ENCODE peak calls at places on chromosomes 2 and 18, in seven cellular contexts. One of them, this sample, is unnamed.

GRCh38 chr2:213932-214693 is 49.7 kb downstream of the SH3YL1 start:
- DNase-seq in body of pancreas: peak; percentile 39
- DNase-seq in AG09309: no peak
- DNase-seq in fibroblast of the aortic adventitia: no peak
- DNase-seq in PC-9: no peak
- DNase-seq in chondrocyte: no peak
- DNase-seq in cardiac fibroblast: no peak
- DNase-seq in this sample: no peak

GRCh38 chr18:79868811-79869541 is 71.2 kb downstream of the KCNG2 start:
- DNase-seq in chondrocyte: no peak
- DNase-seq in cardiac fibroblast: no peak
- DNase-seq in body of pancreas: no peak
- DNase-seq in fibroblast of the aortic adventitia: no peak
- DNase-seq in PC-9: no peak
- DNase-seq in AG09309: no peak
- DNase-seq in this sample: no peak

GRCh38 chr18:6414723-6415362 is at the start of gene L3MBTL4:
- DNase-seq in chondrocyte: no peak
- DNase-seq in PC-9: no peak
- DNase-seq in fibroblast of the aortic adventitia: no peak
- DNase-seq in cardiac fibroblast: no peak
- DNase-seq in body of pancreas: peak; percentile 70
- DNase-seq in AG09309: no peak
- DNase-seq in this sample: no peak

GRCh38 chr2:141534671-141535359 is 596.0 kb downstream of the LRP1B start:
- DNase-seq in body of pancreas: no peak
- DNase-seq in fibroblast of the aortic adventitia: no peak
- DNase-seq in chondrocyte: no peak
- DNase-seq in PC-9: no peak
- DNase-seq in AG09309: no peak
- DNase-seq in cardiac fibroblast: no peak
- DNase-seq in this sample: no peak

GRCh38 chr2:149679286-149679685 is 91.7 kb upstream of the MMADHC start:
- DNase-seq in chondrocyte: no peak
- DNase-seq in fibroblast of the aortic adventitia: peak; percentile 68
- DNase-seq in PC-9: no peak
- DNase-seq in body of pancreas: no peak
- DNase-seq in AG09309: peak; percentile 48
- DNase-seq in cardiac fibroblast: peak; percentile 60
- DNase-seq in this sample: no peak

GRCh38 chr2:223020971-223021675 is 30.9 kb upstream of the KCNE4 start:
- DNase-seq in cardiac fibroblast: no peak
- DNase-seq in PC-9: no peak
- DNase-seq in body of pancreas: no peak
- DNase-seq in chondrocyte: no peak
- DNase-seq in AG09309: no peak
- DNase-seq in fibroblast of the aortic adventitia: no peak
- DNase-seq in this sample: no peak

GRCh38 chr2:30231726-30232026 is 342 bp downstream of the LBH start:
- DNase-seq in AG09309: no peak
- DNase-seq in PC-9: no peak
- DNase-seq in chondrocyte: no peak
- DNase-seq in body of pancreas: no peak
- DNase-seq in fibroblast of the aortic adventitia: no peak
- DNase-seq in cardiac fibroblast: no peak
- DNase-seq in this sample: no peak

GRCh38 chr2:44315945-44316344 is 40.7 kb downstream of the SLC3A1 start:
- DNase-seq in chondrocyte: no peak
- DNase-seq in fibroblast of the aortic adventitia: no peak
- DNase-seq in body of pancreas: no peak
- DNase-seq in AG09309: no peak
- DNase-seq in cardiac fibroblast: no peak
- DNase-seq in PC-9: no peak
- DNase-seq in this sample: no peak

GRCh38 chr2:85953476-85953875 is 64.7 kb upstream of the ST3GAL5 start:
- DNase-seq in AG09309: no peak
- DNase-seq in PC-9: no peak
- DNase-seq in fibroblast of the aortic adventitia: no peak
- DNase-seq in chondrocyte: no peak
- DNase-seq in cardiac fibroblast: no peak
- DNase-seq in body of pancreas: no peak
- DNase-seq in this sample: no peak

GRCh38 chr2:96143231-96143847 is 1.9 kb downstream of the DUSP2 start:
- DNase-seq in fibroblast of the aortic adventitia: no peak
- DNase-seq in body of pancreas: no peak
- DNase-seq in chondrocyte: peak; percentile 90
- DNase-seq in AG09309: no peak
- DNase-seq in cardiac fibroblast: no peak
- DNase-seq in PC-9: no peak
- DNase-seq in this sample: no peak

GRCh38 chr2:40150206-40150765 is 301.6 kb downstream of the SLC8A1 start:
- DNase-seq in fibroblast of the aortic adventitia: no peak
- DNase-seq in cardiac fibroblast: no peak
- DNase-seq in PC-9: no peak
- DNase-seq in chondrocyte: no peak
- DNase-seq in AG09309: no peak
- DNase-seq in body of pancreas: no peak
- DNase-seq in this sample: no peak

GRCh38 chr18:21820035-21820810 is 79.6 kb downstream of the MIB1 start:
- DNase-seq in fibroblast of the aortic adventitia: peak; percentile 52
- DNase-seq in body of pancreas: no peak
- DNase-seq in AG09309: peak; percentile 3
- DNase-seq in cardiac fibroblast: peak; percentile 43
- DNase-seq in chondrocyte: no peak
- DNase-seq in PC-9: no peak
- DNase-seq in this sample: no peak

GRCh38 chr18:10252952-10253680 is 201.3 kb upstream of the APCDD1 start:
- DNase-seq in AG09309: no peak
- DNase-seq in body of pancreas: peak; percentile 41
- DNase-seq in chondrocyte: no peak
- DNase-seq in cardiac fibroblast: no peak
- DNase-seq in PC-9: no peak
- DNase-seq in fibroblast of the aortic adventitia: no peak
- DNase-seq in this sample: peak; percentile 28

GRCh38 chr2:29062371-29062770 is 12.0 kb downstream of the PCARE start:
- DNase-seq in AG09309: no peak
- DNase-seq in body of pancreas: no peak
- DNase-seq in fibroblast of the aortic adventitia: no peak
- DNase-seq in cardiac fibroblast: no peak
- DNase-seq in PC-9: no peak
- DNase-seq in chondrocyte: no peak
- DNase-seq in this sample: no peak

GRCh38 chr2:101348851-101349250 is 38.5 kb downstream of the CREG2 start:
- DNase-seq in PC-9: no peak
- DNase-seq in fibroblast of the aortic adventitia: no peak
- DNase-seq in chondrocyte: no peak
- DNase-seq in body of pancreas: no peak
- DNase-seq in AG09309: no peak
- DNase-seq in cardiac fibroblast: no peak
- DNase-seq in this sample: no peak

GRCh38 chr2:165803123-165803760 is 9.2 kb upstream of the GALNT3 start:
- DNase-seq in cardiac fibroblast: peak; percentile 34
- DNase-seq in AG09309: no peak
- DNase-seq in body of pancreas: no peak
- DNase-seq in PC-9: no peak
- DNase-seq in chondrocyte: no peak
- DNase-seq in fibroblast of the aortic adventitia: peak; percentile 34
- DNase-seq in this sample: peak; percentile 78

GRCh38 chr2:165891943-165892342 is 61.6 kb downstream of the TTC21B start:
- DNase-seq in body of pancreas: no peak
- DNase-seq in chondrocyte: no peak
- DNase-seq in fibroblast of the aortic adventitia: no peak
- DNase-seq in PC-9: no peak
- DNase-seq in AG09309: no peak
- DNase-seq in cardiac fibroblast: no peak
- DNase-seq in this sample: no peak

GRCh38 chr2:60070851-60071250 is 482.6 kb downstream of the BCL11A start:
- DNase-seq in AG09309: no peak
- DNase-seq in chondrocyte: no peak
- DNase-seq in cardiac fibroblast: no peak
- DNase-seq in PC-9: no peak
- DNase-seq in fibroblast of the aortic adventitia: no peak
- DNase-seq in body of pancreas: no peak
- DNase-seq in this sample: no peak

GRCh38 chr2:134682726-134683125 is 36.1 kb downstream of the TMEM163 start:
- DNase-seq in fibroblast of the aortic adventitia: peak; percentile 39
- DNase-seq in body of pancreas: no peak
- DNase-seq in cardiac fibroblast: peak; percentile 27
- DNase-seq in PC-9: no peak
- DNase-seq in AG09309: no peak
- DNase-seq in chondrocyte: no peak
- DNase-seq in this sample: no peak

GRCh38 chr2:188931361-188931760 is 42.8 kb upstream of the COL3A1 start:
- DNase-seq in AG09309: peak; percentile 18
- DNase-seq in PC-9: no peak
- DNase-seq in cardiac fibroblast: peak; percentile 75
- DNase-seq in body of pancreas: no peak
- DNase-seq in fibroblast of the aortic adventitia: peak; percentile 45
- DNase-seq in chondrocyte: no peak
- DNase-seq in this sample: no peak

GRCh38 chr2:189545424-189545823 is 35.2 kb downstream of the SLC40A1 start:
- DNase-seq in cardiac fibroblast: no peak
- DNase-seq in PC-9: no peak
- DNase-seq in body of pancreas: no peak
- DNase-seq in chondrocyte: no peak
- DNase-seq in fibroblast of the aortic adventitia: peak; percentile 66
- DNase-seq in AG09309: no peak
- DNase-seq in this sample: no peak

GRCh38 chr2:128372621-128373341 is 54.1 kb upstream of the HS6ST1 start:
- DNase-seq in fibroblast of the aortic adventitia: no peak
- DNase-seq in PC-9: no peak
- DNase-seq in cardiac fibroblast: no peak
- DNase-seq in body of pancreas: no peak
- DNase-seq in AG09309: no peak
- DNase-seq in chondrocyte: peak; percentile 91
- DNase-seq in this sample: no peak

GRCh38 chr2:143513081-143513480 is 383.9 kb downstream of the ARHGAP15 start:
- DNase-seq in cardiac fibroblast: peak; percentile 74
- DNase-seq in body of pancreas: no peak
- DNase-seq in fibroblast of the aortic adventitia: peak; percentile 74
- DNase-seq in chondrocyte: no peak
- DNase-seq in AG09309: peak; percentile 47
- DNase-seq in PC-9: no peak
- DNase-seq in this sample: no peak

GRCh38 chr18:74567805-74568204 is 29.9 kb upstream of the ZNF407 start:
- DNase-seq in cardiac fibroblast: no peak
- DNase-seq in chondrocyte: no peak
- DNase-seq in AG09309: no peak
- DNase-seq in PC-9: no peak
- DNase-seq in fibroblast of the aortic adventitia: no peak
- DNase-seq in body of pancreas: no peak
- DNase-seq in this sample: no peak

GRCh38 chr2:1915746-1916145 is 171.4 kb upstream of the PXDN start:
- DNase-seq in fibroblast of the aortic adventitia: no peak
- DNase-seq in PC-9: no peak
- DNase-seq in body of pancreas: no peak
- DNase-seq in cardiac fibroblast: no peak
- DNase-seq in chondrocyte: no peak
- DNase-seq in AG09309: no peak
- DNase-seq in this sample: no peak

GRCh38 chr2:163173591-163173990 is 335.0 kb upstream of the KCNH7 start:
- DNase-seq in cardiac fibroblast: no peak
- DNase-seq in body of pancreas: no peak
- DNase-seq in fibroblast of the aortic adventitia: no peak
- DNase-seq in PC-9: no peak
- DNase-seq in AG09309: no peak
- DNase-seq in chondrocyte: no peak
- DNase-seq in this sample: no peak

GRCh38 chr2:103945083-103945482 is 908.8 kb upstream of the POU3F3 start:
- DNase-seq in PC-9: no peak
- DNase-seq in AG09309: no peak
- DNase-seq in body of pancreas: no peak
- DNase-seq in chondrocyte: no peak
- DNase-seq in cardiac fibroblast: no peak
- DNase-seq in fibroblast of the aortic adventitia: no peak
- DNase-seq in this sample: no peak

GRCh38 chr2:174051741-174052638 is 86.8 kb upstream of the SP3 start:
- DNase-seq in body of pancreas: peak; percentile 42
- DNase-seq in chondrocyte: no peak
- DNase-seq in cardiac fibroblast: peak; percentile 60
- DNase-seq in PC-9: peak; percentile 83
- DNase-seq in AG09309: no peak
- DNase-seq in fibroblast of the aortic adventitia: peak; percentile 84
- DNase-seq in this sample: no peak
- TF ChIP-seq CTCF in body of pancreas: no peak
- TF ChIP-seq CTCF in chondrocyte: no peak
- TF ChIP-seq CTCF in cardiac fibroblast: no peak
- TF ChIP-seq CTCF in PC-9: no peak
- TF ChIP-seq CTCF in AG09309: no peak
- TF ChIP-seq CTCF in fibroblast of the aortic adventitia: peak; percentile 3
- TF ChIP-seq CTCF in this sample: no peak

DNA sequence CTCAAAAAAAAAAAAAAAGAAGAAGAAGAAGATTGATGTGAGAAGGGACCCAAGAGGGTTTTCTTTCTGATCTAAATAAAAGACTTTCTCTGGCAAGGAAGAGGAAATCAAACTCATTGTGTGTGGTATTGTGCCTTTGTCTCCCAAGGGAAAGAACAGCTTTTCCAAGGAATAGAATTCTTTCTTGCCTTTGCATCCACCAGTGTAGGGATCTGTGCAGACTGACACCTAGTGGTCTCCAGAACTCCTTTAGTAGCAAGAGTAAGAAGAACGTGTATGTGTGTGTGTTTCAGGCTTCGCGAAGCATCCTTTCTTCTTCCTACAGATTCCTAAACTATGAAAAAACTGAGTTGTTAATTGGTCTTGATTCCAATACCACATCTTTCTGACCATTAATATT is 33.5 kb upstream of the CRIM1 start:
- DNase-seq in fibroblast of the aortic adventitia: peak; percentile 73
- DNase-seq in cardiac fibroblast: peak; percentile 71
- DNase-seq in body of pancreas: no peak
- DNase-seq in PC-9: no peak
- DNase-seq in AG09309: peak; percentile 41
- DNase-seq in chondrocyte: no peak
- DNase-seq in this sample: peak; percentile 7
- TF ChIP-seq CTCF in fibroblast of the aortic adventitia: peak; percentile 72
- TF ChIP-seq CTCF in cardiac fibroblast: peak; percentile 72
- TF ChIP-seq CTCF in body of pancreas: peak; percentile 31
- TF ChIP-seq CTCF in PC-9: no peak
- TF ChIP-seq CTCF in AG09309: peak; percentile 78
- TF ChIP-seq CTCF in chondrocyte: peak; percentile 78
- TF ChIP-seq CTCF in this sample: peak; percentile 56

GRCh38 chr2:32553829-32554432 is 73.9 kb upstream of the TTC27 start:
- DNase-seq in fibroblast of the aortic adventitia: peak; percentile 74
- DNase-seq in chondrocyte: no peak
- DNase-seq in body of pancreas: no peak
- DNase-seq in cardiac fibroblast: peak; percentile 71
- DNase-seq in PC-9: no peak
- DNase-seq in AG09309: peak; percentile 5
- DNase-seq in this sample: no peak
- TF ChIP-seq CTCF in fibroblast of the aortic adventitia: peak; percentile 84
- TF ChIP-seq CTCF in chondrocyte: peak; percentile 93
- TF ChIP-seq CTCF in body of pancreas: peak; percentile 61
- TF ChIP-seq CTCF in cardiac fibroblast: peak; percentile 75
- TF ChIP-seq CTCF in PC-9: peak; percentile 85
- TF ChIP-seq CTCF in AG09309: peak; percentile 62
- TF ChIP-seq CTCF in this sample: peak; percentile 66

DNA sequence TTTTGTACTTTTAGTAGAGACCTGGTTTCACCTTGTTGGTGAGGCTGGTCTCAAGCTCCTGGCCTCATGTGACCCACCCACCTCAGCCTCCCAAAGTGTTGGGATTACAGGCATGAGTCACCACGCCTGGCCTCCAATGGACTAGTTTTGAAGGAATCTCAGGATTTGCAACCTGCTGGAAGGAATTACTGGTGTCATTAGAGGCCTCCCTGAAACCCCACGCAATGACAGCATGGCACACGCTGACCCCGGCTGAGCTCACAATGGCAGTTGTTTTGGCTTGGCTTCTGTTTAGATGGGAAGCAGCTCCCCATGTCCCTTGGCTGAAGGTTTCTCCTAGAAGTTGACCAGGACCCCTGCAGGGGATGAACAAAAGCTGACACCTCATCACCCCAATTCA is 23.1 kb upstream of the COPS8 start:
- DNase-seq in PC-9: no peak
- DNase-seq in body of pancreas: no peak
- DNase-seq in fibroblast of the aortic adventitia: peak; percentile 33
- DNase-seq in AG09309: no peak
- DNase-seq in cardiac fibroblast: no peak
- DNase-seq in chondrocyte: no peak
- DNase-seq in this sample: no peak
- TF ChIP-seq CTCF in PC-9: no peak
- TF ChIP-seq CTCF in body of pancreas: no peak
- TF ChIP-seq CTCF in fibroblast of the aortic adventitia: no peak
- TF ChIP-seq CTCF in AG09309: no peak
- TF ChIP-seq CTCF in cardiac fibroblast: no peak
- TF ChIP-seq CTCF in chondrocyte: no peak
- TF ChIP-seq CTCF in this sample: no peak

This sample was measured in LNCaP clone FGC.